ENCODE peak calls at places on chromosomes 16 and 17, in seven cellular contexts. W, V, Q, J, U, R and E are unnamed samples.

GRCh38 chr17:63929860-63930766 is 2.0 kb downstream of the CD79B start:
- DNase-seq in W (peak), V (no peak), Q (peak), J (no peak), U (no peak), R (no peak), E (no peak)

GRCh38 chr17:55238931-55239297 is 25.8 kb upstream of the HLF start:
- DNase-seq in W (no peak), V (no peak), Q (no peak), J (no peak), U (no peak), R (peak), E (no peak)

GRCh38 chr17:46800573-46800972 is 17.9 kb downstream of the WNT3 start:
- DNase-seq in W (no peak), V (no peak), Q (no peak), J (no peak), U (no peak), R (no peak), E (no peak)

GRCh38 chr16:9138731-9139501 is 47.5 kb downstream of the HAPSTR1 start:
- DNase-seq in W (peak), V (no peak), Q (peak), J (no peak), U (peak), R (peak), E (peak)

GRCh38 chr17:59547131-59547915 is 18.1 kb upstream of the DHX40 start:
- DNase-seq in W (no peak), V (no peak), Q (peak), J (no peak), U (peak), R (no peak), E (no peak)

GRCh38 chr17:74768069-74768762 is 7.9 kb downstream of the NAT9 start:
- DNase-seq in W (peak), V (no peak), Q (peak), J (peak), U (no peak), R (no peak), E (peak)

GRCh38 chr17:10172778-10173177 is 25.6 kb downstream of the GAS7 start:
- DNase-seq in W (no peak), V (no peak), Q (no peak), J (no peak), U (no peak), R (no peak), E (no peak)

GRCh38 chr17:68461589-68461988 is 4.3 kb upstream of the WIPI1 start:
- DNase-seq in W (no peak), V (no peak), Q (no peak), J (no peak), U (no peak), R (no peak), E (no peak)

GRCh38 chr17:82380860-82381702 is 9.5 kb downstream of the UTS2R start:
- DNase-seq in W (no peak), V (no peak), Q (peak), J (no peak), U (peak), R (no peak), E (no peak)
- H3K4me3 ChIP-seq in W (no peak), V (peak), Q (peak), J (peak), U (no peak), R (no peak), E (no peak)

DNA sequence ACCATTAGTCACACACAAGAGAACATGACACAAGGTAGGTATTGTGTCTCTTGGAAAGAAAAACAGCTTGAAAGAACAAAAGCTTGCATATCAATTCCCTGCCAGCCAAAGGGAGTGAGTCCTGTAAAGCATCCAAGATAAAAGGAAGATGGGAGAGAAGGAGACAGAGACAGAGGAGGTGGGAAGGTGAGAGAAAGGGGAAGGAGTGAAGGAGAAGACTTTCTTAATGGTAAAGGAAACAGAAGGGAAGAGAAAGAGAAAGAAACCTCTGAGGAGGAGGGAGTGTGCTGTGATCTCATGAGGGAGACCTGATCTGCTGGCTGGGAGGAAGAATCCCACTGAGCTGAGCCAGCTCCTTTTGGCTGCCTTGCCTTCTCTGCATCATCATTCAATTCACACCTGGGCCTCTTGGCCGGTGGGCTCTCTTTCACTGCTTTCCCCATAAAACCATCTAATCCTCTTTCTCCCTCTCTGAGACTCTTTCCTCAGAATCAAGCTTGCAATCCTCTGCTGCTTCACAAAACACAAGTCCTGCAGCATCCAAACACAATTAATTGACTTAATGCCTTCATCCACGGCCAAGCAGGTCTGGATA is 271.6 kb downstream of the ABCC12 start:
- DNase-seq in W (no peak), V (no peak), Q (no peak), J (no peak), U (no peak), R (no peak), E (no peak)
- H3K4me3 ChIP-seq in W (no peak), V (no peak), Q (no peak), J (no peak), U (no peak), R (no peak), E (no peak)

DNA sequence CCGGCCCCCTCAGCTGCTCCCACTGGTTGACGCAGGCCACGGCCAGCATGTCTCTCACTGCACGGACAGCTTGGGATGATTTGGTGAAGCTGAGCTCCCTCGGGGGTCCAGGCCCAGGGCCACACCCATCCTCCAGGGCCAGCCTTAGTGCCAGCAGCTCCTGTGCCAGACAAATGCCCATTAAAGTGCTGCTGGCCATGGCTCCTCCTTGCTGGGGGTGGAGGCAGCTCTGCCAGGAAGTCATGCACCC is 2.5 kb downstream of the TRIM47 start:
- DNase-seq in W (peak), V (no peak), Q (no peak), J (no peak), U (no peak), R (no peak), E (no peak)
- H3K4me3 ChIP-seq in W (peak), V (no peak), Q (peak), J (peak), U (no peak), R (no peak), E (peak)

GRCh38 chr17:2239170-2239551 is 64.4 kb downstream of the SMG6 start:
- DNase-seq in W (no peak), V (no peak), Q (no peak), J (no peak), U (no peak), R (no peak), E (no peak)
- H3K4me3 ChIP-seq in W (no peak), V (no peak), Q (no peak), J (no peak), U (no peak), R (no peak), E (no peak)

GRCh38 chr17:78174332-78174869 is 6.0 kb downstream of the SYNGR2 start:
- DNase-seq in W (peak), V (no peak), Q (no peak), J (peak), U (no peak), R (no peak), E (peak)
- H3K4me3 ChIP-seq in W (no peak), V (no peak), Q (no peak), J (peak), U (no peak), R (no peak), E (no peak)

GRCh38 chr17:40095356-40095943 is 4.9 kb downstream of the NR1D1 start:
- DNase-seq in W (no peak), V (no peak), Q (no peak), J (no peak), U (no peak), R (no peak), E (no peak)

GRCh38 chr17:40094874-40095273 is 5.5 kb downstream of the NR1D1 start:
- DNase-seq in W (no peak), V (no peak), Q (no peak), J (no peak), U (no peak), R (no peak), E (no peak)

GRCh38 chr17:40097931-40098845 is 2.2 kb downstream of the NR1D1 start:
- DNase-seq in W (peak), V (no peak), Q (peak), J (peak), U (peak), R (no peak), E (peak)

GRCh38 chr17:40097087-40097486 is 3.3 kb downstream of the NR1D1 start:
- DNase-seq in W (no peak), V (no peak), Q (no peak), J (no peak), U (no peak), R (no peak), E (no peak)

GRCh38 chr17:40095944-40096791 is 4.2 kb downstream of the NR1D1 start:
- DNase-seq in W (peak), V (no peak), Q (no peak), J (no peak), U (no peak), R (no peak), E (no peak)
- H3K4me3 ChIP-seq in W (no peak), V (no peak), Q (no peak), J (peak), U (no peak), R (no peak), E (peak)

GRCh38 chr17:28575126-28575795 is 1.4 kb downstream of the ALDOC start:
- DNase-seq in W (no peak), V (no peak), Q (no peak), J (no peak), U (no peak), R (no peak), E (no peak)

GRCh38 chr17:28574536-28574935 is 2.2 kb downstream of the ALDOC start:
- DNase-seq in W (no peak), V (no peak), Q (no peak), J (no peak), U (no peak), R (no peak), E (no peak)

GRCh38 chr17:28578246-28579195 is 1.8 kb upstream of the ALDOC start:
- DNase-seq in W (no peak), V (no peak), Q (no peak), J (no peak), U (no peak), R (no peak), E (no peak)

GRCh38 chr17:28577466-28577824 is 750 bp upstream of the ALDOC start:
- DNase-seq in W (no peak), V (no peak), Q (no peak), J (no peak), U (no peak), R (no peak), E (no peak)

DNA sequence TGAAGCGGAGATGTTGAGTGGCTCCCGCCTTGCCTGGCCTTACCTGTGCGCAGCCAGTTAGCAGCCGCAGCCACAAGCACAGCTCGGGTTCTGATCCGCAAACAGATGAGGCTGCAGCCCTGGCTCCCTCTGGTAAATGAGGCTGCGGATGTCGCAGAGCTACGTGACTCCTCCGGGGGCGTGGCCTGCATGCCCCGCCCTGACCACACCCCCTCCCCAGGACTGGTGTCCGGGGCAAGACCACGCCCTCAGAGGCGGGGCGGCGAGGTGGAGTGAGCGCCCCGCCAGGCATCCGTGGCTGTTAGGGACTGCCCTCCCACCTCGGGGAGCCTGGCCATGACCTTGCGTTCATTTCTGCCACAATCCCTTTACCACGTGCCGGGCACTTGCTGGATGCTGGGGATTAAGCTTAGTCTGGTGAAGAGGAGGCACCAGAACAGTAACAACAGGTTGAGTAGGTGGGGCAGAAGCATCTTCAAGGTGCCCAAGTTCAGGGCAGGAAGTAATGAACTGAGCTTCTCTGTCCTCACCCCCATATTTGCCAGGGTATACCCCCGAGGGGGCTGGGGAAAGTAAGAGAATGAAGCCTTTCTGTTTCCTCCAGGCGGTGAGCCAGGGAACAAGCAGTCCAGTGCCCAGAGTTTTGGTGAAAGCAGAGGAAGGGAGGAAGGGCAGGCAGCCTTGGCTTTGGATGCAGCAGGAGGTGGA is at the start of gene ALDOC:
- DNase-seq in W (peak), V (peak), Q (peak), J (peak), U (peak), R (peak), E (peak)
- H3K4me3 ChIP-seq in W (peak), V (peak), Q (peak), J (peak), U (no peak), R (peak), E (peak)

GRCh38 chr17:47857551-47858410 is 6.8 kb upstream of the SP6 start:
- DNase-seq in W (no peak), V (no peak), Q (no peak), J (no peak), U (no peak), R (no peak), E (no peak)
- H3K4me3 ChIP-seq in W (no peak), V (no peak), Q (no peak), J (no peak), U (no peak), R (no peak), E (no peak)